ENCODE peak calls at places on chromosome 6, in nine cellular contexts. One of them, this sample, is unnamed.

GRCh38 chr6:44498436-44498835 is 110.9 kb downstream of the CDC5L start:
- DNase-seq in GM23248: no peak
- DNase-seq in GM12878: no peak
- DNase-seq in GM23338: no peak
- DNase-seq in hepatocyte: no peak
- DNase-seq in fibroblast of lung: no peak
- DNase-seq in A673: no peak
- DNase-seq in PC-3: no peak
- DNase-seq in mammary epithelial cell: no peak
- DNase-seq in this sample: no peak

GRCh38 chr6:131946992-131947955 is 3.9 kb downstream of the CCN2 start:
- DNase-seq in hepatocyte: no peak
- DNase-seq in fibroblast of lung: peak; percentile 78
- DNase-seq in GM12878: no peak
- DNase-seq in A673: no peak
- DNase-seq in PC-3: peak; percentile 12
- DNase-seq in mammary epithelial cell: no peak
- DNase-seq in GM23338: no peak
- DNase-seq in GM23248: peak; percentile 76
- DNase-seq in this sample: peak; percentile 73

GRCh38 chr6:53095716-53096115 is 30.5 kb downstream of the FBXO9 start:
- DNase-seq in GM23338: no peak
- DNase-seq in A673: no peak
- DNase-seq in PC-3: no peak
- DNase-seq in GM12878: no peak
- DNase-seq in fibroblast of lung: no peak
- DNase-seq in mammary epithelial cell: no peak
- DNase-seq in GM23248: peak; percentile 72
- DNase-seq in hepatocyte: no peak
- DNase-seq in this sample: peak; percentile 44

GRCh38 chr6:54282186-54282585 is 26.1 kb upstream of the TINAG start:
- DNase-seq in A673: peak; percentile 31
- DNase-seq in GM12878: no peak
- DNase-seq in GM23248: peak; percentile 83
- DNase-seq in fibroblast of lung: peak; percentile 81
- DNase-seq in hepatocyte: no peak
- DNase-seq in mammary epithelial cell: peak; percentile 70
- DNase-seq in GM23338: no peak
- DNase-seq in PC-3: peak; percentile 90
- DNase-seq in this sample: peak; percentile 86

GRCh38 chr6:69780585-69781178 is 16.1 kb downstream of the LMBRD1 start:
- DNase-seq in mammary epithelial cell: peak; percentile 63
- DNase-seq in GM23338: no peak
- DNase-seq in fibroblast of lung: no peak
- DNase-seq in GM23248: peak; percentile 9
- DNase-seq in GM12878: no peak
- DNase-seq in PC-3: peak; percentile 65
- DNase-seq in A673: no peak
- DNase-seq in hepatocyte: peak; percentile 61
- DNase-seq in this sample: no peak

GRCh38 chr6:116764961-116765841 is at the start of gene FAM162B:
- DNase-seq in GM12878: no peak
- DNase-seq in PC-3: no peak
- DNase-seq in mammary epithelial cell: peak; percentile 1
- DNase-seq in A673: peak; percentile 53
- DNase-seq in fibroblast of lung: peak; percentile 56
- DNase-seq in GM23248: peak; percentile 45
- DNase-seq in GM23338: peak; percentile 75
- DNase-seq in hepatocyte: peak; percentile 46
- DNase-seq in this sample: peak; percentile 5

GRCh38 chr6:26104457-26105108 is 17.4 kb downstream of the HFE start:
- DNase-seq in fibroblast of lung: no peak
- DNase-seq in GM23338: peak; percentile 19
- DNase-seq in GM23248: no peak
- DNase-seq in GM12878: no peak
- DNase-seq in PC-3: peak; percentile 46
- DNase-seq in mammary epithelial cell: no peak
- DNase-seq in hepatocyte: peak; percentile 56
- DNase-seq in A673: peak; percentile 41
- DNase-seq in this sample: no peak

GRCh38 chr6:99099243-99099642 is 151.5 kb upstream of the FBXL4 start:
- DNase-seq in fibroblast of lung: no peak
- DNase-seq in A673: no peak
- DNase-seq in GM12878: no peak
- DNase-seq in hepatocyte: no peak
- DNase-seq in GM23248: no peak
- DNase-seq in PC-3: peak; percentile 22
- DNase-seq in mammary epithelial cell: no peak
- DNase-seq in GM23338: no peak
- DNase-seq in this sample: no peak

GRCh38 chr6:155782320-155782730 is 326.7 kb upstream of the NOX3 start:
- DNase-seq in PC-3: peak; percentile 95
- DNase-seq in hepatocyte: peak; percentile 44
- DNase-seq in GM23248: peak; percentile 78
- DNase-seq in GM23338: no peak
- DNase-seq in mammary epithelial cell: peak; percentile 97
- DNase-seq in A673: peak; percentile 61
- DNase-seq in fibroblast of lung: peak; percentile 70
- DNase-seq in GM12878: no peak
- DNase-seq in this sample: peak; percentile 99

GRCh38 chr6:7541175-7542064 is at the start of gene DSP:
- DNase-seq in GM12878: no peak
- DNase-seq in GM23248: peak; percentile 83
- DNase-seq in fibroblast of lung: no peak
- DNase-seq in mammary epithelial cell: peak; percentile 93
- DNase-seq in PC-3: peak; percentile 86
- DNase-seq in A673: peak; percentile 18
- DNase-seq in hepatocyte: peak; percentile 93
- DNase-seq in GM23338: peak; percentile 80
- DNase-seq in this sample: no peak

GRCh38 chr6:19382676-19383075 is 454.5 kb upstream of the ID4 start:
- DNase-seq in GM12878: no peak
- DNase-seq in GM23338: no peak
- DNase-seq in fibroblast of lung: no peak
- DNase-seq in PC-3: peak; percentile 25
- DNase-seq in hepatocyte: no peak
- DNase-seq in mammary epithelial cell: no peak
- DNase-seq in GM23248: no peak
- DNase-seq in A673: no peak
- DNase-seq in this sample: no peak

GRCh38 chr6:2809015-2809414 is 32.6 kb downstream of the SERPINB1 start:
- DNase-seq in GM23338: no peak
- DNase-seq in fibroblast of lung: no peak
- DNase-seq in PC-3: no peak
- DNase-seq in GM12878: no peak
- DNase-seq in A673: no peak
- DNase-seq in hepatocyte: no peak
- DNase-seq in mammary epithelial cell: no peak
- DNase-seq in GM23248: no peak
- DNase-seq in this sample: no peak

GRCh38 chr6:57284056-57284455 is 33.4 kb upstream of the PRIM2 start:
- DNase-seq in PC-3: no peak
- DNase-seq in hepatocyte: no peak
- DNase-seq in GM23338: no peak
- DNase-seq in fibroblast of lung: peak; percentile 82
- DNase-seq in A673: no peak
- DNase-seq in GM23248: no peak
- DNase-seq in mammary epithelial cell: no peak
- DNase-seq in GM12878: no peak
- DNase-seq in this sample: peak; percentile 65

GRCh38 chr6:93819189-93819588 is 399.8 kb upstream of the EPHA7 start:
- DNase-seq in mammary epithelial cell: no peak
- DNase-seq in PC-3: no peak
- DNase-seq in GM23248: no peak
- DNase-seq in fibroblast of lung: peak; percentile 13
- DNase-seq in hepatocyte: no peak
- DNase-seq in GM23338: no peak
- DNase-seq in GM12878: no peak
- DNase-seq in A673: no peak
- DNase-seq in this sample: no peak

GRCh38 chr6:34085453-34086170 is 60.3 kb downstream of the GRM4 start:
- DNase-seq in hepatocyte: no peak
- DNase-seq in fibroblast of lung: no peak
- DNase-seq in GM23338: no peak
- DNase-seq in GM23248: no peak
- DNase-seq in PC-3: no peak
- DNase-seq in mammary epithelial cell: no peak
- DNase-seq in GM12878: no peak
- DNase-seq in A673: no peak
- DNase-seq in this sample: no peak

GRCh38 chr6:41347349-41348050 is 12.1 kb downstream of the NCR2 start:
- DNase-seq in GM23248: peak; percentile 25
- DNase-seq in A673: no peak
- DNase-seq in GM12878: no peak
- DNase-seq in fibroblast of lung: no peak
- DNase-seq in GM23338: no peak
- DNase-seq in mammary epithelial cell: no peak
- DNase-seq in PC-3: no peak
- DNase-seq in hepatocyte: no peak
- DNase-seq in this sample: no peak

GRCh38 chr6:139982652-139983051 is 608.2 kb upstream of the CITED2 start:
- DNase-seq in fibroblast of lung: peak; percentile 85
- DNase-seq in mammary epithelial cell: no peak
- DNase-seq in hepatocyte: no peak
- DNase-seq in GM12878: no peak
- DNase-seq in PC-3: peak; percentile 59
- DNase-seq in GM23338: peak; percentile 50
- DNase-seq in GM23248: peak; percentile 56
- DNase-seq in A673: peak; percentile 87
- DNase-seq in this sample: peak; percentile 46

GRCh38 chr6:41497994-41498393 is 48.2 kb upstream of the FOXP4 start:
- DNase-seq in GM23338: no peak
- DNase-seq in A673: no peak
- DNase-seq in PC-3: peak; percentile 7
- DNase-seq in fibroblast of lung: no peak
- DNase-seq in GM23248: peak; percentile 45
- DNase-seq in hepatocyte: no peak
- DNase-seq in mammary epithelial cell: peak; percentile 39
- DNase-seq in GM12878: no peak
- DNase-seq in this sample: peak; percentile 73

DNA sequence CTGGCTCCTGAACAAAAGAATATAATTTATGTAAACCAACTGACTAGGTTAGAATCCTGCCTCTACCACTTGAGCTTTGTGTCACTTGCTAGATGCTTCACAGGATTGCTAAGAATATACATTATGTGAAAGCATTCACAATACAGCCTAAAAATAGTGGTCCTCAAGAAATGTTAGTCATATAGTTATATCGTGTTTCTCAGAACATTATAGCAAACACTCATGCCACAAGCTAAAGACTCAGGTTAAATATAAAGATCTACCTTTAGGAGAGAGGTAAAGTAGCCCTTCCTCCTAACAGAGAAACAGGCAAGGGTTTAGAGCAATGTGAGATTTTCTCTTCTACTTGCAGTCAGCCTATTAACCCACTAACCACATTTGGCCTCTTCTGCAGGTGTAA is 17.8 kb upstream of the ALDH8A1 start:
- DNase-seq in GM23248: no peak
- DNase-seq in A673: no peak
- DNase-seq in GM23338: no peak
- DNase-seq in GM12878: no peak
- DNase-seq in hepatocyte: no peak
- DNase-seq in PC-3: no peak
- DNase-seq in fibroblast of lung: no peak
- DNase-seq in mammary epithelial cell: no peak
- DNase-seq in this sample: no peak
- TF ChIP-seq EZH2 in GM23248: no peak
- TF ChIP-seq EZH2 in A673: no peak
- TF ChIP-seq EZH2 in GM23338: no peak
- TF ChIP-seq EZH2 in GM12878: no peak
- TF ChIP-seq EZH2 in hepatocyte: no peak
- TF ChIP-seq EZH2 in PC-3: no peak
- TF ChIP-seq EZH2 in fibroblast of lung: no peak
- TF ChIP-seq EZH2 in mammary epithelial cell: no peak
- TF ChIP-seq EZH2 in this sample: no peak

GRCh38 chr6:138161434-138162103 is at the start of gene ARFGEF3:
- DNase-seq in hepatocyte: peak; percentile 86
- DNase-seq in GM23338: peak; percentile 82
- DNase-seq in GM12878: no peak
- DNase-seq in GM23248: peak; percentile 73
- DNase-seq in PC-3: peak; percentile 62
- DNase-seq in fibroblast of lung: no peak
- DNase-seq in mammary epithelial cell: peak; percentile 64
- DNase-seq in A673: peak; percentile 46
- DNase-seq in this sample: peak; percentile 5

GRCh38 chr6:138159246-138159645 is 2.5 kb upstream of the ARFGEF3 start:
- DNase-seq in PC-3: no peak
- DNase-seq in mammary epithelial cell: no peak
- DNase-seq in GM23338: no peak
- DNase-seq in fibroblast of lung: no peak
- DNase-seq in GM12878: no peak
- DNase-seq in GM23248: no peak
- DNase-seq in A673: no peak
- DNase-seq in hepatocyte: no peak
- DNase-seq in this sample: no peak

GRCh38 chr6:138162947-138163569 is 1.3 kb downstream of the ARFGEF3 start:
- DNase-seq in GM23248: no peak
- DNase-seq in PC-3: no peak
- DNase-seq in mammary epithelial cell: no peak
- DNase-seq in GM23338: peak; percentile 43
- DNase-seq in hepatocyte: no peak
- DNase-seq in GM12878: no peak
- DNase-seq in fibroblast of lung: no peak
- DNase-seq in A673: no peak
- DNase-seq in this sample: no peak

GRCh38 chr6:138161118-138161433 is 663 bp upstream of the ARFGEF3 start:
- DNase-seq in GM23248: no peak
- DNase-seq in mammary epithelial cell: no peak
- DNase-seq in GM23338: peak; percentile 51
- DNase-seq in A673: no peak
- DNase-seq in PC-3: no peak
- DNase-seq in hepatocyte: no peak
- DNase-seq in fibroblast of lung: no peak
- DNase-seq in GM12878: no peak
- DNase-seq in this sample: no peak

GRCh38 chr6:138162104-138162946 is 586 bp downstream of the ARFGEF3 start:
- DNase-seq in GM23338: peak; percentile 59
- DNase-seq in GM23248: peak; percentile 43
- DNase-seq in PC-3: peak; percentile 19
- DNase-seq in GM12878: no peak
- DNase-seq in fibroblast of lung: peak; percentile 1
- DNase-seq in mammary epithelial cell: no peak
- DNase-seq in hepatocyte: peak; percentile 28
- DNase-seq in A673: peak; percentile 19
- DNase-seq in this sample: no peak
- TF ChIP-seq EZH2 in GM23338: no peak
- TF ChIP-seq EZH2 in GM23248: peak; percentile 87
- TF ChIP-seq EZH2 in PC-3: no peak
- TF ChIP-seq EZH2 in GM12878: no peak
- TF ChIP-seq EZH2 in fibroblast of lung: peak; percentile 78
- TF ChIP-seq EZH2 in mammary epithelial cell: peak; percentile 18
- TF ChIP-seq EZH2 in hepatocyte: no peak
- TF ChIP-seq EZH2 in A673: peak; percentile 4
- TF ChIP-seq EZH2 in this sample: peak; percentile 64

GRCh38 chr6:30463651-30464618 is 25.4 kb upstream of the HLA-E start:
- DNase-seq in mammary epithelial cell: peak; percentile 55
- DNase-seq in A673: peak; percentile 63
- DNase-seq in GM12878: peak; percentile 15
- DNase-seq in GM23338: peak; percentile 53
- DNase-seq in hepatocyte: no peak
- DNase-seq in PC-3: peak; percentile 72
- DNase-seq in fibroblast of lung: peak; percentile 58
- DNase-seq in GM23248: peak; percentile 68
- DNase-seq in this sample: peak; percentile 42
- TF ChIP-seq EZH2 in mammary epithelial cell: no peak
- TF ChIP-seq EZH2 in A673: peak; percentile 96
- TF ChIP-seq EZH2 in GM12878: no peak
- TF ChIP-seq EZH2 in GM23338: no peak
- TF ChIP-seq EZH2 in hepatocyte: no peak
- TF ChIP-seq EZH2 in PC-3: no peak
- TF ChIP-seq EZH2 in fibroblast of lung: peak; percentile 88
- TF ChIP-seq EZH2 in GM23248: peak; percentile 60
- TF ChIP-seq EZH2 in this sample: peak; percentile 90

GRCh38 chr6:138160329-138161117 is 1.2 kb upstream of the ARFGEF3 start:
- DNase-seq in GM12878: no peak
- DNase-seq in GM23338: no peak
- DNase-seq in GM23248: no peak
- DNase-seq in A673: no peak
- DNase-seq in hepatocyte: no peak
- DNase-seq in mammary epithelial cell: no peak
- DNase-seq in PC-3: no peak
- DNase-seq in fibroblast of lung: no peak
- DNase-seq in this sample: no peak
- TF ChIP-seq EZH2 in GM12878: no peak
- TF ChIP-seq EZH2 in GM23338: no peak
- TF ChIP-seq EZH2 in GM23248: no peak
- TF ChIP-seq EZH2 in A673: no peak
- TF ChIP-seq EZH2 in hepatocyte: no peak
- TF ChIP-seq EZH2 in mammary epithelial cell: no peak
- TF ChIP-seq EZH2 in PC-3: no peak
- TF ChIP-seq EZH2 in fibroblast of lung: no peak
- TF ChIP-seq EZH2 in this sample: peak; percentile 8

This sample was measured in astrocyte.